ENCODE peak calls at places on chromosomes 1 and 21, in four cellular contexts. Y is PC-3, L is hepatocyte, R is IMR-90. K is an unnamed sample. For H4K20me1 and H3K27me3, the result is how much of the 10 kb centered on the place peaks cover.

GRCh38 chr1:204837440-204838084 is 33.1 kb upstream of the NFASC start:
- DNase-seq in Y (peak), L (peak), R (peak), K (peak)

GRCh38 chr1:116326486-116326885 is 46.6 kb upstream of the ATP1A1 start:
- DNase-seq in Y (no peak), L (no peak), R (no peak), K (no peak)

GRCh38 chr1:7223334-7224080 is 438.3 kb downstream of the CAMTA1 start:
- DNase-seq in Y (peak), L (no peak), R (peak), K (no peak)

GRCh38 chr21:34871026-34871908 is 177.8 kb downstream of the RUNX1 start:
- DNase-seq in R (no peak), Y (no peak), L (no peak), K (no peak)

GRCh38 chr21:32611471-32611997 is 643 bp downstream of the CFAP298 start:
- DNase-seq in Y (peak), L (peak), R (peak), K (no peak)

GRCh38 chr1:185155600-185156320 is 993 bp downstream of the TRMT1L start:
- DNase-seq in R (peak), Y (peak), L (peak), K (no peak)

GRCh38 chr1:86156571-86157455 is at the start of gene COL24A1:
- DNase-seq in Y (peak), L (peak), R (peak), K (peak)

GRCh38 chr21:32682696-32683474 is 44.9 kb downstream of the SYNJ1 start:
- DNase-seq in L (no peak), R (no peak), Y (no peak), K (no peak)

GRCh38 chr1:179865377-179865776 is 12.2 kb downstream of the TOR1AIP2 start:
- DNase-seq in Y (no peak), R (no peak), L (no peak), K (no peak)

GRCh38 chr1:98045211-98046030 is 124.6 kb upstream of the DPYD start:
- DNase-seq in R (peak), Y (no peak), L (no peak), K (no peak)

GRCh38 chr1:204286841-204287387 is 72.8 kb downstream of the PLEKHA6 start:
- DNase-seq in L (peak), R (no peak), Y (peak), K (peak)

GRCh38 chr1:153422450-153423068 is 6.2 kb downstream of the S100A7A start:
- DNase-seq in Y (peak), R (peak), L (peak), K (peak)

GRCh38 chr21:42557420-42557819 is 43.8 kb downstream of the SLC37A1 start:
- DNase-seq in Y (no peak), R (no peak), L (no peak), K (no peak)

GRCh38 chr1:6951536-6951935 is 166.3 kb downstream of the CAMTA1 start:
- DNase-seq in Y (no peak), L (no peak), R (no peak), K (no peak)

GRCh38 chr1:76023669-76024407 is 50.7 kb upstream of the ST6GALNAC3 start:
- DNase-seq in L (no peak), R (peak), Y (no peak), K (no peak)

GRCh38 chr1:196361112-196361714 is 247.0 kb downstream of the KCNT2 start:
- DNase-seq in R (peak), Y (peak), L (peak), K (no peak)

GRCh38 chr1:221097479-221098281 is 218.4 kb downstream of the HLX start:
- DNase-seq in R (peak), L (peak), Y (peak), K (no peak)

GRCh38 chr1:155080250-155081228 is 1.9 kb downstream of the EFNA3 start:
- DNase-seq in R (no peak), L (peak), Y (peak), K (peak)

GRCh38 chr1:2303016-2303775 is 75.1 kb downstream of the SKI start:
- DNase-seq in R (no peak), Y (no peak), L (no peak), K (no peak)

GRCh38 chr1:229253170-229253974 is 17.5 kb upstream of the RAB4A start:
- DNase-seq in Y (peak), R (peak), L (peak), K (no peak)

GRCh38 chr1:149932474-149932873 is 4.2 kb downstream of the MTMR11 start:
- DNase-seq in R (no peak), Y (no peak), L (no peak), K (no peak)

GRCh38 chr1:14522331-14523241 is 75.9 kb upstream of the KAZN start:
- DNase-seq in R (peak), Y (peak), L (peak), K (no peak)

GRCh38 chr1:230108580-230108979 is 41.5 kb downstream of the GALNT2 start:
- DNase-seq in R (no peak), Y (peak), L (no peak), K (no peak)

GRCh38 chr1:13664451-13664850 is 35.5 kb upstream of the PRDM2 start:
- DNase-seq in R (no peak), Y (peak), L (no peak), K (no peak)

GRCh38 chr1:110057963-110058518 is 12.4 kb downstream of the ALX3 start:
- DNase-seq in R (no peak), L (no peak), Y (no peak), K (no peak)
- H4K20me1 ChIP-seq in R (under half), L (under half), Y (under half), K (under half)

GRCh38 chr1:93730621-93731020 is 49.0 kb upstream of the BCAR3 start:
- DNase-seq in Y (no peak), L (no peak), R (no peak), K (no peak)
- H3K4me2 ChIP-seq in Y (no peak), L (no peak), R (no peak), K (no peak)

DNA sequence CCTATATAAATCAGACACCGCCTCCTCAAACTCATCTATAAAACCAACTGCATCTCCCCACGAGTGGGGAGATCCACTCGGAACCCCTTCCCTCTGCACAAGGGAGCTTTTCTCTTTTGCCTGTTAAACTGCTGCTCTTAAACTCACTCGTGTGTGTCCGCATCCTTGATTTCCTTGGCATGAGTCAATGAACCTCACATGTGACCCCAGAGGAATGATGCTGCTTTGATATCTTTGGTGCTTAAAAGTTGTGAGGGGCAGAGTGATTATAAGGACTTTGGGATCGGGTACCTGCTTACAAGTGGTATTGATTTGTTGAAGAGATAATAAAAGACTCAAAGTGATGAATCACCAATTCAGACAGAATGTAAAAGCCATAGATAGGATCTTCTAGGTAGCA is 125.4 kb downstream of the GREM2 start:
- DNase-seq in Y (no peak), R (no peak), L (no peak), K (no peak)
- H3K27me3 ChIP-seq in Y (under half), R (under half), L (under half), K (under half)

GRCh38 chr1:54376085-54377039 is 29.8 kb downstream of the SSBP3 start:
- DNase-seq in Y (peak), L (peak), R (no peak), K (no peak)

GRCh38 chr1:54374766-54375165 is 31.4 kb downstream of the SSBP3 start:
- DNase-seq in L (no peak), Y (no peak), R (no peak), K (no peak)

GRCh38 chr1:54377040-54377691 is 29.0 kb downstream of the SSBP3 start:
- DNase-seq in R (peak), Y (no peak), L (no peak), K (no peak)

GRCh38 chr1:54372978-54373377 is 33.2 kb downstream of the SSBP3 start:
- DNase-seq in R (no peak), Y (no peak), L (no peak), K (no peak)

GRCh38 chr1:54375331-54376084 is 30.7 kb downstream of the SSBP3 start:
- DNase-seq in L (no peak), Y (no peak), R (no peak), K (no peak)
- H4K20me1 ChIP-seq in L (half or more), Y (under half), R (half or more), K (under half)

DNA sequence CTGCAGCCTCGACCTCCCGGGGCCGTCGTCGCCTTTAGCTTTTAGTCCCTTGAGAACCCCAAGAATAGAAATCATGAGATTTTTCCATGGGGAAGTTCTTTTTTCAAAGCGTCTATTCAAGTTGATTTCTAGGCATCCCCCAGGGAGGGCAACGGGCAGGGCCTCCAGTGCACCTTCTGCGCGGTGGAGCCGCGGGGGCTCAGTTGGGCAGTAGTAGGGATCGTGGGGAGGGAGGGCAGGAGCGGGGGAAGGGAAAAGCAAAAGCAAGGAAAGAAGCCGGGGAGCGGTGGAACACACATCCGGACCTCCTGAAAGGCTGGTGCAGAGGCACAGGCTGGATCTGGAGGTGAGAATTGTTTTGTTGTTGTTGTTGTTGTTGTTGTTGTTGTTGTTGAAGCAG is 103.4 kb downstream of the PPIAL4G start:
- DNase-seq in Y (no peak), L (no peak), R (no peak), K (no peak)
- H3K4me2 ChIP-seq in Y (no peak), L (peak), R (no peak), K (no peak)

DNA sequence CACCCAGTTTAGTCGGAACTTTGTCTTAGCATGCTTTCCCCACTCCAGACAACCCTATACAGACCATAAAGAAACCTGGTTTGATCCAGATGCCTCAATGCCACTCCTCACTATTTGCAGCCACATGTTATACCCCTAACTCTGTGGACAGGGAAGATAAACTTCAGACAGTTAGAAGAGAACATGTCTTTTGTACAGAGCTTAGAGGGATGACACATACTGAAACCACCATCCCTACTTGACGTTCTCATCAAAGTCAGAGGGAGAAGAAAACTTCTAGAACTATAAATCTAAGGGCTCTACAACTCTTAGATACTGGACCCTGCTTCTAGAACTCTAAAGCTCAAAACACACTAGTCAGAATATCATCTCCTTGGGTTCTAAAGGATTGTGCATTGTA is 3.7 kb downstream of the SYT6 start:
- DNase-seq in Y (no peak), R (no peak), L (no peak), K (no peak)
- H3K27me3 ChIP-seq in Y (under half), R (half or more), L (half or more), K (under half)